ENCODE peak calls at places on chromosomes 2 and 18, in six cellular contexts. K, U, X, C, L and M are unnamed samples.

GRCh38 chr18:31489311-31489710 is 8.7 kb upstream of the DSG2 start:
- DNase-seq in L (peak), X (no peak), K (no peak), C (no peak), U (no peak), M (no peak)

GRCh38 chr2:105150231-105150630 is 91.3 kb upstream of the GPR45 start:
- DNase-seq in K (no peak), U (no peak), X (no peak), C (no peak), L (no peak), M (no peak)

GRCh38 chr2:131577812-131578211 is 50.1 kb downstream of the CCDC74A start:
- DNase-seq in U (no peak), L (no peak), C (no peak), X (no peak), K (no peak), M (no peak)

GRCh38 chr2:12501469-12502147 is 215.1 kb upstream of the TRIB2 start:
- DNase-seq in K (no peak), L (no peak), C (no peak), U (no peak), X (no peak), M (no peak)

GRCh38 chr2:228556707-228557106 is 375.2 kb upstream of the SPHKAP start:
- DNase-seq in X (no peak), L (peak), U (no peak), K (no peak), C (no peak), M (no peak)

GRCh38 chr2:63851912-63852311 is 10.2 kb downstream of the UGP2 start:
- DNase-seq in C (no peak), X (no peak), L (no peak), K (no peak), U (no peak), M (no peak)

GRCh38 chr18:3903341-3903740 is 453.4 kb downstream of the TGIF1 start:
- DNase-seq in U (no peak), K (no peak), X (no peak), L (peak), C (peak), M (no peak)

GRCh38 chr18:55763298-55763697 is 175.3 kb upstream of the TCF4 start:
- DNase-seq in K (peak), X (no peak), C (peak), U (no peak), L (peak), M (peak)

GRCh38 chr18:45731706-45732105 is 7.7 kb downstream of the SLC14A1 start:
- DNase-seq in K (no peak), L (no peak), U (no peak), C (no peak), X (no peak), M (no peak)

GRCh38 chr2:20232837-20233207 is 7.9 kb upstream of the SDC1 start:
- DNase-seq in X (no peak), U (no peak), L (peak), K (peak), C (no peak), M (peak)

GRCh38 chr2:29606105-29606871 is 315.1 kb downstream of the ALK start:
- DNase-seq in L (peak), K (no peak), C (peak), X (no peak), U (no peak), M (no peak)

GRCh38 chr2:26463252-26464207 is 14.4 kb downstream of the OTOF start:
- DNase-seq in L (peak), C (no peak), X (no peak), K (no peak), U (no peak), M (no peak)

GRCh38 chr2:189659734-189660133 is 1.5 kb upstream of the ASNSD1 start:
- DNase-seq in C (no peak), L (no peak), K (peak), X (no peak), U (no peak), M (no peak)